ENCODE peak calls at places on chromosome 21, in eight cellular contexts. S is psoas muscle, W is fibroblast of lung, U is upper lobe of right lung, M is breast epithelium, K is lower leg skin, Q is HFF-Myc, I is epithelial cell of proximal tubule. N is an unnamed sample.

GRCh38 chr21:35170244-35170756 is 121.2 kb upstream of the RUNX1 start:
- DNase-seq in S (no peak), W (no peak), U (no peak), M (no peak), K (no peak), Q (no peak), I (no peak), N (no peak)

GRCh38 chr21:33286600-33287456 is 20.7 kb downstream of the IL10RB start:
- DNase-seq in S (no peak), W (peak), U (no peak), M (no peak), K (no peak), Q (peak), I (peak), N (peak)

GRCh38 chr21:31251686-31252085 is 92.4 kb downstream of the TIAM1 start:
- DNase-seq in S (no peak), W (no peak), U (no peak), M (no peak), K (no peak), Q (no peak), I (no peak), N (no peak)

GRCh38 chr21:26948194-26948593 is 18.7 kb downstream of the ADAMTS5 start:
- DNase-seq in S (no peak), W (no peak), U (no peak), M (no peak), K (no peak), Q (no peak), I (no peak), N (peak)

GRCh38 chr21:9737871-9738520 is 783.4 kb upstream of the TPTE start:
- DNase-seq in S (no peak), W (no peak), U (no peak), M (no peak), K (no peak), Q (no peak), I (no peak), N (no peak)

GRCh38 chr21:28473530-28474225 is 519.0 kb downstream of the LTN1 start:
- DNase-seq in S (no peak), W (peak), U (no peak), M (no peak), K (no peak), Q (no peak), I (no peak), N (peak)

GRCh38 chr21:33968998-33969353 is 53.4 kb upstream of the ATP5PO start:
- DNase-seq in S (no peak), W (no peak), U (no peak), M (no peak), K (no peak), Q (no peak), I (no peak), N (peak)

GRCh38 chr21:34974162-34974981 is 74.7 kb downstream of the RUNX1 start:
- DNase-seq in S (no peak), W (peak), U (no peak), M (no peak), K (no peak), Q (no peak), I (peak), N (no peak)

GRCh38 chr21:33127154-33127893 is 57.4 kb downstream of the OLIG1 start:
- DNase-seq in S (peak), W (peak), U (peak), M (peak), K (peak), Q (peak), I (no peak), N (peak)

GRCh38 chr21:35258521-35258920 is 209.4 kb upstream of the RUNX1 start:
- DNase-seq in S (no peak), W (no peak), U (no peak), M (no peak), K (no peak), Q (no peak), I (no peak), N (no peak)

GRCh38 chr21:28904961-28905435 is 87.7 kb downstream of the LTN1 start:
- DNase-seq in S (no peak), W (no peak), U (no peak), M (no peak), K (no peak), Q (no peak), I (peak), N (no peak)

GRCh38 chr21:40840441-40840840 is 6.5 kb downstream of the DSCAM start:
- DNase-seq in S (no peak), W (no peak), U (no peak), M (no peak), K (no peak), Q (no peak), I (no peak), N (no peak)

GRCh38 chr21:40844935-40845334 is 2.0 kb downstream of the DSCAM start:
- DNase-seq in S (no peak), W (no peak), U (no peak), M (no peak), K (no peak), Q (no peak), I (no peak), N (no peak)

GRCh38 chr21:40842197-40842552 is 4.8 kb downstream of the DSCAM start:
- DNase-seq in S (no peak), W (no peak), U (no peak), M (no peak), K (no peak), Q (no peak), I (no peak), N (no peak)

GRCh38 chr21:40839551-40839950 is 7.4 kb downstream of the DSCAM start:
- DNase-seq in S (no peak), W (no peak), U (no peak), M (no peak), K (no peak), Q (no peak), I (no peak), N (no peak)

GRCh38 chr21:40841524-40842196 is 5.3 kb downstream of the DSCAM start:
- DNase-seq in S (no peak), W (no peak), U (peak), M (peak), K (no peak), Q (no peak), I (no peak), N (no peak)
- TF ChIP-seq CTCF in S (no peak), W (no peak), U (peak), M (peak), K (no peak), Q (no peak), I (peak), N (no peak)

GRCh38 chr21:45880097-45881068 is 101.2 kb upstream of the COL6A1 start:
- DNase-seq in S (peak), W (peak), U (peak), M (peak), K (peak), Q (peak), I (no peak), N (peak)
- H3K4me3 ChIP-seq in S (no peak), W (no peak), U (no peak), M (no peak), K (no peak), Q (no peak), I (no peak), N (no peak)

GRCh38 chr21:39445339-39446269 is at the start of gene LCA5L:
- DNase-seq in S (peak), W (peak), U (peak), M (peak), K (peak), Q (peak), I (peak), N (peak)
- TF ChIP-seq CTCF in S (no peak), W (peak), U (no peak), M (no peak), K (no peak), Q (no peak), I (no peak), N (peak)

GRCh38 chr21:44364151-44365053 is 11.0 kb downstream of the TRPM2 start:
- DNase-seq in S (no peak), W (no peak), U (peak), M (no peak), K (no peak), Q (no peak), I (no peak), N (no peak)
- H3K4me3 ChIP-seq in S (no peak), W (no peak), U (no peak), M (no peak), K (no peak), Q (no peak), I (no peak), N (no peak)

GRCh38 chr21:41931041-41931451 is 22.8 kb downstream of the C2CD2 start:
- DNase-seq in S (no peak), W (no peak), U (no peak), M (no peak), K (no peak), Q (no peak), I (no peak), N (peak)

GRCh38 chr21:41929248-41929647 is 24.6 kb downstream of the C2CD2 start:
- DNase-seq in S (no peak), W (no peak), U (no peak), M (no peak), K (no peak), Q (no peak), I (no peak), N (no peak)

GRCh38 chr21:41933259-41934079 is 20.3 kb downstream of the C2CD2 start:
- DNase-seq in S (no peak), W (peak), U (no peak), M (peak), K (no peak), Q (no peak), I (no peak), N (peak)

GRCh38 chr21:41932191-41932575 is 21.6 kb downstream of the C2CD2 start:
- DNase-seq in S (no peak), W (peak), U (no peak), M (no peak), K (no peak), Q (peak), I (peak), N (peak)

GRCh38 chr21:41932576-41933258 is 21.1 kb downstream of the C2CD2 start:
- DNase-seq in S (no peak), W (peak), U (no peak), M (no peak), K (no peak), Q (no peak), I (peak), N (no peak)
- TF ChIP-seq CTCF in S (no peak), W (no peak), U (no peak), M (no peak), K (no peak), Q (no peak), I (no peak), N (no peak)

DNA sequence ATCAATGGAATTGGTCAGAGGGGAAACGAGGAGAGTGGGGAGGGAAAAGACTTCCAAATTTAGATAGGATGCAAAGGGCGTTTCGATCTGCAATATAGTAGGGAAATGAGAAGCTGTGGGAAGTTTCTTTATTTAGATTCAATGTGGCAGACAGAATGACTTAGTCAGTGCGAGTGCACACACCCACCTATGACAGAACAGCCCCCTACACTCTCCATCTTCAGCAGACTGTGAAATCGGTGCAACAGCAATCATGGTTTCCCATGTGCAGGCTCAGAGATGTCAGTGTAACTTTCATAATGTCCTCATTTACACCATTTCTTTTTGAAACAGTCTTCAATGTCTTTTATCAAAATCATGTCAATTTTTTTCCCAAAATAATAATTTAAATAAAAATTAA is 46.0 kb downstream of the DIP2A start:
- DNase-seq in S (no peak), W (no peak), U (no peak), M (no peak), K (no peak), Q (no peak), I (no peak), N (no peak)
- H3K4me3 ChIP-seq in S (no peak), W (no peak), U (no peak), M (no peak), K (no peak), Q (no peak), I (no peak), N (no peak)

DNA sequence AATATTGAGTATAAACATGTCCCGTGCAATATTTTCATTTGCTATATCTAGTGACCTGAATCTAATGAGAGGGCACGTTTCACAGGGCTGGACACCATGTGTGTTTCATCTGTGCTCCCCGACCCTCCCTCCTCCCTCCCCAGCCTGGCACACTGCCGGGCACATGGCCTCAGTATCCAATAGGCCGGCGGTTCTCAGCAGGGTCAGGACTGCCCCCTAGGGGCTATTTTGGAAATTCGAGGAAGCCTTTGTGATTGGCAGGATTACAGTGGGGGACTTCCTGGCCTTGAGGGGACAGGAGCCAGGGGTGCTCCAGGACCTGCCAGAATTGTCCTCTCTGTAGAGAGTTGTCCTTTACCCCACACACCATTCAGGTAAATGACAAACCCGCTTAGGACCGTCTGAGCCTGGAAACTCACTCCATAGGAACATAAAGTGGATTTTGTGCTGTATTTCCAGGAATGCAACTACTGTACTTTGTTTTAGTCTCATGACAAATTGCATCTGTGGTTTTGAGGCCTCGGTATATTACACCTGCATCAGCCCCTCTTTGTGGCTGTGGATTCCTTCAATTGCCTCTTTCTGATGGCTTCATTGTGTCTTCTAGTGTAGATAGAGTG is 109.5 kb upstream of the SIM2 start:
- DNase-seq in S (peak), W (peak), U (no peak), M (peak), K (peak), Q (peak), I (no peak), N (peak)
- TF ChIP-seq CTCF in S (peak), W (peak), U (peak), M (peak), K (no peak), Q (peak), I (peak), N (peak)